ENCODE peak calls at places on chromosomes 1 and 21, in ten cellular contexts. One of them, this sample, is unnamed.

GRCh38 chr1:13948851-13949490 is 249.0 kb downstream of the PRDM2 start:
- DNase-seq in neural progenitor cell: no peak
- DNase-seq in K562: no peak
- DNase-seq in GM06990: no peak
- DNase-seq in mucosa of descending colon: no peak
- DNase-seq in CD8-positive, alpha-beta T cell: no peak
- DNase-seq in brain microvascular endothelial cell: no peak
- DNase-seq in left ventricle myocardium inferior: peak
- DNase-seq in heart left ventricle: peak
- DNase-seq in A549: no peak
- DNase-seq in this sample: peak

GRCh38 chr1:96843196-96843595 is 121.6 kb downstream of the PTBP2 start:
- DNase-seq in neural progenitor cell: no peak
- DNase-seq in K562: no peak
- DNase-seq in GM06990: no peak
- DNase-seq in mucosa of descending colon: no peak
- DNase-seq in CD8-positive, alpha-beta T cell: no peak
- DNase-seq in brain microvascular endothelial cell: peak
- DNase-seq in left ventricle myocardium inferior: no peak
- DNase-seq in heart left ventricle: no peak
- DNase-seq in A549: no peak
- DNase-seq in this sample: peak

GRCh38 chr1:197775282-197776262 is at the start of gene DENND1B:
- DNase-seq in neural progenitor cell: peak
- DNase-seq in K562: peak
- DNase-seq in GM06990: peak
- DNase-seq in mucosa of descending colon: peak
- DNase-seq in CD8-positive, alpha-beta T cell: peak
- DNase-seq in brain microvascular endothelial cell: no peak
- DNase-seq in left ventricle myocardium inferior: peak
- DNase-seq in heart left ventricle: peak
- DNase-seq in A549: peak
- DNase-seq in this sample: peak

GRCh38 chr1:42002220-42002619 is 83.5 kb upstream of the HIVEP3 start:
- DNase-seq in neural progenitor cell: no peak
- DNase-seq in K562: no peak
- DNase-seq in GM06990: no peak
- DNase-seq in mucosa of descending colon: no peak
- DNase-seq in CD8-positive, alpha-beta T cell: no peak
- DNase-seq in brain microvascular endothelial cell: no peak
- DNase-seq in left ventricle myocardium inferior: no peak
- DNase-seq in heart left ventricle: no peak
- DNase-seq in A549: no peak
- DNase-seq in this sample: no peak

GRCh38 chr1:156712626-156713025 is 7.2 kb upstream of the CRABP2 start:
- DNase-seq in neural progenitor cell: no peak
- DNase-seq in K562: no peak
- DNase-seq in GM06990: no peak
- DNase-seq in mucosa of descending colon: no peak
- DNase-seq in CD8-positive, alpha-beta T cell: no peak
- DNase-seq in brain microvascular endothelial cell: no peak
- DNase-seq in left ventricle myocardium inferior: no peak
- DNase-seq in heart left ventricle: no peak
- DNase-seq in A549: no peak
- DNase-seq in this sample: peak

GRCh38 chr1:89425056-89425455 is 61.2 kb downstream of the GBP6 start:
- DNase-seq in neural progenitor cell: no peak
- DNase-seq in K562: no peak
- DNase-seq in GM06990: no peak
- DNase-seq in mucosa of descending colon: no peak
- DNase-seq in CD8-positive, alpha-beta T cell: no peak
- DNase-seq in brain microvascular endothelial cell: no peak
- DNase-seq in left ventricle myocardium inferior: no peak
- DNase-seq in heart left ventricle: no peak
- DNase-seq in A549: no peak
- DNase-seq in this sample: no peak

GRCh38 chr1:201737350-201738060 is 91.5 kb upstream of the IPO9 start:
- DNase-seq in neural progenitor cell: peak
- DNase-seq in K562: no peak
- DNase-seq in GM06990: no peak
- DNase-seq in mucosa of descending colon: no peak
- DNase-seq in CD8-positive, alpha-beta T cell: no peak
- DNase-seq in brain microvascular endothelial cell: peak
- DNase-seq in left ventricle myocardium inferior: peak
- DNase-seq in heart left ventricle: peak
- DNase-seq in A549: no peak
- DNase-seq in this sample: peak

GRCh38 chr1:203208181-203208580 is 21.3 kb downstream of the CHIT1 start:
- DNase-seq in neural progenitor cell: no peak
- DNase-seq in K562: no peak
- DNase-seq in GM06990: no peak
- DNase-seq in mucosa of descending colon: no peak
- DNase-seq in CD8-positive, alpha-beta T cell: no peak
- DNase-seq in brain microvascular endothelial cell: no peak
- DNase-seq in left ventricle myocardium inferior: no peak
- DNase-seq in heart left ventricle: no peak
- DNase-seq in A549: no peak
- DNase-seq in this sample: no peak

GRCh38 chr21:34534522-34534921 is 22.5 kb upstream of the KCNE1 start:
- DNase-seq in neural progenitor cell: no peak
- DNase-seq in K562: no peak
- DNase-seq in GM06990: no peak
- DNase-seq in mucosa of descending colon: no peak
- DNase-seq in CD8-positive, alpha-beta T cell: no peak
- DNase-seq in brain microvascular endothelial cell: no peak
- DNase-seq in left ventricle myocardium inferior: no peak
- DNase-seq in heart left ventricle: no peak
- DNase-seq in A549: no peak
- DNase-seq in this sample: peak

GRCh38 chr1:119779869-119780356 is 11.2 kb upstream of the HMGCS2 start:
- DNase-seq in neural progenitor cell: no peak
- DNase-seq in K562: no peak
- DNase-seq in GM06990: no peak
- DNase-seq in mucosa of descending colon: no peak
- DNase-seq in CD8-positive, alpha-beta T cell: no peak
- DNase-seq in brain microvascular endothelial cell: no peak
- DNase-seq in left ventricle myocardium inferior: no peak
- DNase-seq in heart left ventricle: no peak
- DNase-seq in A549: peak
- DNase-seq in this sample: peak

GRCh38 chr1:31371560-31371959 is 1.3 kb downstream of the FABP3 start:
- DNase-seq in neural progenitor cell: no peak
- DNase-seq in K562: no peak
- DNase-seq in GM06990: no peak
- DNase-seq in mucosa of descending colon: no peak
- DNase-seq in CD8-positive, alpha-beta T cell: no peak
- DNase-seq in brain microvascular endothelial cell: no peak
- DNase-seq in left ventricle myocardium inferior: no peak
- DNase-seq in heart left ventricle: no peak
- DNase-seq in A549: no peak
- DNase-seq in this sample: no peak
- H3K4me3 ChIP-seq in neural progenitor cell: no peak
- H3K4me3 ChIP-seq in K562: no peak
- H3K4me3 ChIP-seq in GM06990: no peak
- H3K4me3 ChIP-seq in mucosa of descending colon: no peak
- H3K4me3 ChIP-seq in CD8-positive, alpha-beta T cell: no peak
- H3K4me3 ChIP-seq in brain microvascular endothelial cell: no peak
- H3K4me3 ChIP-seq in left ventricle myocardium inferior: peak
- H3K4me3 ChIP-seq in heart left ventricle: peak
- H3K4me3 ChIP-seq in A549: no peak
- H3K4me3 ChIP-seq in this sample: peak

DNA sequence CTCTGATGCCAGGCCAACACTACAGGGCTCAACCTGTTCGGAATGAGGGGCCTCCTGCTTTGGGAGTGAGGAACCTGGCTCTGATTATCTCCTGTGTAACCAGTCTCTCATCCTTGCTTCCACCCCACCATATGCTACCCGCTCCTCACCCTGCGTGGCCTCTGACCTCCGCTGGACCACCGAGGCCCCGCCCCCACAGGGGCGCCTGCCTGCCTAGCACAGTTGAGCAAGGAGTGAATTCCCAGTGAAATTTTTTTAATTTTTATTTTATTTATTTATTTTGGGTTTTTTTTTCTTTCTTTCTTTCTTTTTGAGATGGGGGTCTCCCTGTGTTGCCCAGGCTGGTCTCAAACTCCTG is 1.9 kb upstream of the GNB1 start:
- DNase-seq in neural progenitor cell: peak
- DNase-seq in K562: no peak
- DNase-seq in GM06990: no peak
- DNase-seq in mucosa of descending colon: peak
- DNase-seq in CD8-positive, alpha-beta T cell: no peak
- DNase-seq in brain microvascular endothelial cell: no peak
- DNase-seq in left ventricle myocardium inferior: no peak
- DNase-seq in heart left ventricle: no peak
- DNase-seq in A549: no peak
- DNase-seq in this sample: no peak
- TF ChIP-seq CTCF in neural progenitor cell: no peak
- TF ChIP-seq CTCF in K562: no peak
- TF ChIP-seq CTCF in GM06990: no peak
- TF ChIP-seq CTCF in mucosa of descending colon: no peak
- TF ChIP-seq CTCF in CD8-positive, alpha-beta T cell: no peak
- TF ChIP-seq CTCF in brain microvascular endothelial cell: no peak
- TF ChIP-seq CTCF in left ventricle myocardium inferior: no peak
- TF ChIP-seq CTCF in heart left ventricle: no peak
- TF ChIP-seq CTCF in A549: no peak
- TF ChIP-seq CTCF in this sample: no peak

DNA sequence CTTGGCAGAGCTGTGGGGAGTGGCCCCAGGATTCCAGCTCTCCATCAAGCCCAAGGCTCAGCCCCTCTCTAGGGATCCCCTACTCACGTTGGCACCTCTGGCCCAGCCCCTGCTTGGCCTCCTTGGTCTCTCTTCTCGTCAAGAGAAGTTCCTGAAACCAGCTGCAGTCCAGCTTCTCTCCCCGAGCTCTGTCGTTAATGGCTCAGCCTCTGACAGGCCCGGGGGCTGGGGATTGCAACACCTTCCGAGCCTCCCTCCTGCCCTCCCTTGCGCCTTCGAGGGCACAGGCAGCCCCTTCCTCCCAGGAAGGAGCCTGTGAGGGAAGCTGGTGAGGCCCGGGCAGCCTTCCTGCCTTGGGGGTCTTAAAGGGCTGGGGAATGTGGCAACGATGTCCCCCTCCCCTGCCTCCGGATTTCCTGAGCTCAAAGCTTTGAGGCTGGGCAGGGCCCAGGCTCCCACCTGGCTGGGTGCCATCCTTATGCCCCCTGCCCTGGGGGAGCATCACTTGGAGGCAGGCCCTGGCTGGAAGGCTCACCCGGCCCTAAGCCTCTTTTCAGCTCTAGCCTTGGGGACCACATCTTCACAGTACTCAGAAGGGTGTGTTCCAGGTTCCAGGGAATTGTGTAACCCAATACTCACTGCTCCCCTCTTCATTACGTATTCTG is at the start of gene CSF3R:
- DNase-seq in neural progenitor cell: no peak
- DNase-seq in K562: no peak
- DNase-seq in GM06990: no peak
- DNase-seq in mucosa of descending colon: no peak
- DNase-seq in CD8-positive, alpha-beta T cell: no peak
- DNase-seq in brain microvascular endothelial cell: no peak
- DNase-seq in left ventricle myocardium inferior: peak
- DNase-seq in heart left ventricle: peak
- DNase-seq in A549: no peak
- DNase-seq in this sample: no peak
- H3K4me3 ChIP-seq in neural progenitor cell: no peak
- H3K4me3 ChIP-seq in K562: no peak
- H3K4me3 ChIP-seq in GM06990: no peak
- H3K4me3 ChIP-seq in mucosa of descending colon: no peak
- H3K4me3 ChIP-seq in CD8-positive, alpha-beta T cell: no peak
- H3K4me3 ChIP-seq in brain microvascular endothelial cell: no peak
- H3K4me3 ChIP-seq in left ventricle myocardium inferior: peak
- H3K4me3 ChIP-seq in heart left ventricle: peak
- H3K4me3 ChIP-seq in A549: no peak
- H3K4me3 ChIP-seq in this sample: no peak

GRCh38 chr21:16792155-16792554 is 720.7 kb upstream of the CXADR start:
- DNase-seq in neural progenitor cell: no peak
- DNase-seq in K562: no peak
- DNase-seq in GM06990: no peak
- DNase-seq in mucosa of descending colon: no peak
- DNase-seq in CD8-positive, alpha-beta T cell: no peak
- DNase-seq in brain microvascular endothelial cell: no peak
- DNase-seq in left ventricle myocardium inferior: no peak
- DNase-seq in heart left ventricle: no peak
- DNase-seq in A549: no peak
- DNase-seq in this sample: peak

GRCh38 chr21:16800536-16800935 is 712.3 kb upstream of the CXADR start:
- DNase-seq in neural progenitor cell: no peak
- DNase-seq in K562: no peak
- DNase-seq in GM06990: no peak
- DNase-seq in mucosa of descending colon: no peak
- DNase-seq in CD8-positive, alpha-beta T cell: no peak
- DNase-seq in brain microvascular endothelial cell: no peak
- DNase-seq in left ventricle myocardium inferior: no peak
- DNase-seq in heart left ventricle: no peak
- DNase-seq in A549: no peak
- DNase-seq in this sample: no peak

GRCh38 chr21:16794944-16795343 is 717.9 kb upstream of the CXADR start:
- DNase-seq in neural progenitor cell: no peak
- DNase-seq in K562: no peak
- DNase-seq in GM06990: no peak
- DNase-seq in mucosa of descending colon: no peak
- DNase-seq in CD8-positive, alpha-beta T cell: no peak
- DNase-seq in brain microvascular endothelial cell: peak
- DNase-seq in left ventricle myocardium inferior: no peak
- DNase-seq in heart left ventricle: peak
- DNase-seq in A549: peak
- DNase-seq in this sample: peak

GRCh38 chr21:16797530-16797929 is 715.3 kb upstream of the CXADR start:
- DNase-seq in neural progenitor cell: no peak
- DNase-seq in K562: no peak
- DNase-seq in GM06990: no peak
- DNase-seq in mucosa of descending colon: no peak
- DNase-seq in CD8-positive, alpha-beta T cell: no peak
- DNase-seq in brain microvascular endothelial cell: no peak
- DNase-seq in left ventricle myocardium inferior: no peak
- DNase-seq in heart left ventricle: no peak
- DNase-seq in A549: no peak
- DNase-seq in this sample: no peak
- TF ChIP-seq CTCF in neural progenitor cell: no peak
- TF ChIP-seq CTCF in K562: no peak
- TF ChIP-seq CTCF in GM06990: no peak
- TF ChIP-seq CTCF in mucosa of descending colon: no peak
- TF ChIP-seq CTCF in CD8-positive, alpha-beta T cell: no peak
- TF ChIP-seq CTCF in brain microvascular endothelial cell: no peak
- TF ChIP-seq CTCF in left ventricle myocardium inferior: no peak
- TF ChIP-seq CTCF in heart left ventricle: no peak
- TF ChIP-seq CTCF in A549: no peak
- TF ChIP-seq CTCF in this sample: no peak

GRCh38 chr1:220516014-220516721 is 11.8 kb upstream of the MARK1 start:
- DNase-seq in neural progenitor cell: no peak
- DNase-seq in K562: no peak
- DNase-seq in GM06990: no peak
- DNase-seq in mucosa of descending colon: no peak
- DNase-seq in CD8-positive, alpha-beta T cell: no peak
- DNase-seq in brain microvascular endothelial cell: no peak
- DNase-seq in left ventricle myocardium inferior: no peak
- DNase-seq in heart left ventricle: no peak
- DNase-seq in A549: no peak
- DNase-seq in this sample: no peak
- H3K4me3 ChIP-seq in neural progenitor cell: no peak
- H3K4me3 ChIP-seq in K562: no peak
- H3K4me3 ChIP-seq in GM06990: no peak
- H3K4me3 ChIP-seq in mucosa of descending colon: no peak
- H3K4me3 ChIP-seq in CD8-positive, alpha-beta T cell: no peak
- H3K4me3 ChIP-seq in brain microvascular endothelial cell: no peak
- H3K4me3 ChIP-seq in left ventricle myocardium inferior: no peak
- H3K4me3 ChIP-seq in heart left ventricle: no peak
- H3K4me3 ChIP-seq in A549: no peak
- H3K4me3 ChIP-seq in this sample: no peak

This sample was measured in fibroblast of mammary gland.